ENCODE peak calls at places on chromosomes 12 and 14, in eight cellular contexts. U is Ammon's horn, V is SW480, K is ELR, E is hypothalamus, F is posterior vena cava, M is adipocyte, A is HTR-8/SVneo. C is an unnamed sample.

GRCh38 chr14:104016873-104017650 is 68.4 kb upstream of the ASPG start:
- DNase-seq in K (peak), F (no peak), E (no peak), V (no peak), A (no peak), U (no peak), M (peak), C (no peak)

GRCh38 chr14:100787659-100788058 is 38.3 kb upstream of the MEG3 start:
- DNase-seq in U (no peak), A (no peak), K (no peak), E (no peak), F (no peak), M (no peak), V (no peak), C (no peak)

GRCh38 chr14:75433631-75434556 is 6.1 kb downstream of the JDP2 start:
- DNase-seq in E (no peak), M (no peak), V (no peak), A (no peak), F (no peak), K (no peak), U (no peak), C (no peak)

GRCh38 chr12:52250048-52250990 is 17.3 kb downstream of the KRT7 start:
- DNase-seq in M (no peak), F (peak), A (no peak), K (no peak), E (no peak), U (no peak), V (no peak), C (no peak)

GRCh38 chr12:11650697-11651281 is 1.3 kb downstream of the ETV6 start:
- DNase-seq in K (peak), M (peak), V (peak), U (peak), F (no peak), A (no peak), E (no peak), C (peak)

GRCh38 chr12:7374423-7375144 is 69.4 kb downstream of the CD163L1 start:
- DNase-seq in M (peak), K (peak), A (peak), F (peak), V (peak), E (no peak), U (peak), C (peak)

GRCh38 chr12:48021485-48022179 is 17.4 kb upstream of the COL2A1 start:
- DNase-seq in V (no peak), F (no peak), M (no peak), K (peak), U (no peak), A (peak), E (no peak), C (no peak)

GRCh38 chr12:112978163-112979081 is at the start of gene OAS2:
- DNase-seq in M (peak), V (peak), K (peak), E (peak), U (peak), A (no peak), F (peak), C (peak)

GRCh38 chr14:67762051-67762450 is 54.3 kb downstream of the ZFYVE26 start:
- DNase-seq in F (no peak), K (peak), U (no peak), V (no peak), A (no peak), E (no peak), M (no peak), C (peak)

GRCh38 chr12:1977588-1977987 is 26.7 kb downstream of the DCP1B start:
- DNase-seq in V (no peak), A (no peak), F (no peak), M (no peak), K (no peak), E (no peak), U (no peak), C (no peak)

GRCh38 chr14:75879031-75879430 is 102.8 kb downstream of the TGFB3 start:
- DNase-seq in M (peak), U (no peak), E (no peak), F (no peak), K (peak), A (peak), V (no peak), C (no peak)

GRCh38 chr12:119061208-119061796 is 80.0 kb downstream of the SRRM4 start:
- DNase-seq in E (no peak), U (peak), K (peak), V (peak), A (no peak), F (no peak), M (peak), C (peak)

GRCh38 chr14:89352976-89353817 is 63.8 kb downstream of the FOXN3 start:
- DNase-seq in E (no peak), U (no peak), M (no peak), K (no peak), F (no peak), V (no peak), A (no peak), C (no peak)

GRCh38 chr14:64844993-64845536 is 34.6 kb downstream of the SPTB start:
- DNase-seq in U (no peak), K (no peak), A (no peak), V (no peak), F (no peak), E (no peak), M (no peak), C (no peak)

GRCh38 chr12:76628745-76629144 is 69.2 kb upstream of the OSBPL8 start:
- DNase-seq in U (no peak), K (no peak), M (no peak), F (no peak), E (no peak), V (no peak), A (no peak), C (no peak)

GRCh38 chr12:63042646-63043045 is 107.7 kb upstream of the PPM1H start:
- DNase-seq in V (no peak), F (no peak), K (peak), E (no peak), M (peak), A (no peak), U (no peak), C (no peak)

GRCh38 chr12:26736563-26737486 is 96.2 kb downstream of the ITPR2 start:
- DNase-seq in M (peak), U (no peak), F (no peak), K (peak), V (no peak), E (no peak), A (no peak), C (no peak)

GRCh38 chr14:20697273-20698017 is 8.9 kb downstream of the ANG start:
- DNase-seq in U (peak), E (peak), K (peak), A (peak), V (peak), M (peak), F (peak), C (peak)

GRCh38 chr12:26319511-26319910 is 124.1 kb downstream of the SSPN start:
- DNase-seq in E (no peak), A (peak), K (peak), M (peak), U (no peak), V (no peak), F (peak), C (peak)

GRCh38 chr12:50647479-50647878 is 116.4 kb upstream of the ATF1 start:
- DNase-seq in K (peak), V (peak), M (peak), E (no peak), F (no peak), U (no peak), A (no peak), C (no peak)

GRCh38 chr14:70692210-70692609 is 50.5 kb downstream of the TTC9 start:
- DNase-seq in V (no peak), M (no peak), F (peak), U (peak), A (no peak), K (no peak), E (peak), C (no peak)

GRCh38 chr12:45663452-45663851 is 66.1 kb upstream of the ARID2 start:
- DNase-seq in F (no peak), E (no peak), K (no peak), V (no peak), M (no peak), U (no peak), A (no peak), C (no peak)

GRCh38 chr14:49971156-49972141 is 78.6 kb downstream of the ARF6 start:
- DNase-seq in U (peak), F (no peak), A (no peak), M (peak), V (no peak), E (no peak), K (no peak), C (no peak)

GRCh38 chr12:96120359-96121100 is 73.6 kb upstream of the ELK3 start:
- DNase-seq in A (no peak), M (no peak), K (no peak), V (no peak), E (peak), U (peak), F (no peak), C (no peak)

GRCh38 chr12:110345176-110345651 is 58.3 kb downstream of the ANAPC7 start:
- DNase-seq in E (no peak), M (no peak), V (no peak), K (no peak), A (no peak), F (no peak), U (no peak), C (peak)

GRCh38 chr14:31059152-31059924 is 33.2 kb upstream of the STRN3 start:
- DNase-seq in V (no peak), U (peak), E (no peak), K (peak), A (peak), F (no peak), M (peak), C (no peak)

GRCh38 chr14:77965919-77966435 is 166.1 kb downstream of the ADCK1 start:
- DNase-seq in E (peak), U (no peak), F (no peak), K (peak), V (peak), A (no peak), M (peak), C (no peak)

GRCh38 chr14:42884100-42884499 is 1277.4 kb downstream of the LRFN5 start:
- DNase-seq in F (no peak), K (peak), A (peak), E (no peak), U (no peak), V (no peak), M (peak), C (peak)

GRCh38 chr12:122412851-122413433 is 9.5 kb downstream of the CLIP1 start:
- DNase-seq in U (no peak), A (no peak), V (no peak), F (no peak), M (no peak), E (no peak), K (no peak), C (peak)

GRCh38 chr12:56836317-56836716 is 73.2 kb downstream of the HSD17B6 start:
- DNase-seq in V (no peak), K (peak), F (no peak), E (no peak), U (no peak), M (peak), A (no peak), C (peak)

GRCh38 chr14:73239463-73240241 is 2.3 kb downstream of the PAPLN start:
- DNase-seq in K (peak), U (peak), E (peak), V (no peak), M (peak), A (no peak), F (peak), C (no peak)

GRCh38 chr14:67268456-67269115 is 27.4 kb downstream of the PALS1 start:
- DNase-seq in A (no peak), F (no peak), E (no peak), V (no peak), M (no peak), U (peak), K (no peak), C (no peak)

GRCh38 chr14:53016919-53017318 is 66.1 kb upstream of the FERMT2 start:
- DNase-seq in U (no peak), A (no peak), F (no peak), K (no peak), M (no peak), V (no peak), E (no peak), C (no peak)

GRCh38 chr12:54634795-54635194 is at the start of gene LACRT:
- DNase-seq in F (no peak), K (no peak), A (no peak), M (no peak), U (no peak), E (no peak), V (no peak), C (no peak)

GRCh38 chr14:103604620-103605019 is 24.4 kb upstream of the KLC1 start:
- DNase-seq in F (no peak), E (no peak), U (no peak), A (no peak), V (no peak), M (no peak), K (no peak), C (no peak)

C was measured in SK-MEL-5.